ENCODE peak calls at places on chromosomes 12 and 14, in nine cellular contexts. O is amniotic epithelial cell; S is HEK293T; J is stimulated activated CD4-positive, alpha-beta T cell treated with anti-CD3 and anti-CD28 coated beads, Interleukin-15, amount 100 ng/mL, for 1 hour; Z is NCI-H748 treated with DMSO at 0.1 percent for 48 hours; E is activated T-cell treated with anti-CD3 and anti-CD28 coated beads, Interleukin-2, amount 50 U/mL, for 72 hours; Q is right cardiac atrium; N is fibroblast of the conjunctiva; W is effector CD4-positive, alpha-beta T cell. Y is an unnamed sample.

GRCh38 chr12:48993787-48994186 is 5.4 kb downstream of the DDN start:
- DNase-seq in W (no peak), S (no peak), J (no peak), E (no peak), Q (no peak), Z (no peak), N (no peak), O (no peak), Y (no peak)

GRCh38 chr12:34287986-34288962 is 266.0 kb downstream of the ALG10 start:
- DNase-seq in S (no peak), O (no peak), Z (no peak), Q (no peak), N (no peak), J (no peak), E (no peak), W (no peak), Y (no peak)

GRCh38 chr12:100988278-100988625 is 193.7 kb downstream of the ANO4 start:
- DNase-seq in S (no peak), E (no peak), W (no peak), N (no peak), O (no peak), J (no peak), Z (no peak), Q (no peak), Y (no peak)

GRCh38 chr12:91574391-91574790 is 391.8 kb upstream of the DCN start:
- DNase-seq in W (no peak), O (peak), S (no peak), Z (no peak), Q (no peak), J (no peak), N (no peak), E (no peak), Y (no peak)

GRCh38 chr12:91703884-91704283 is 441.8 kb downstream of the BTG1 start:
- DNase-seq in J (no peak), S (no peak), W (no peak), Q (no peak), O (no peak), Z (no peak), E (no peak), N (no peak), Y (no peak)

GRCh38 chr14:38786921-38787320 is 316.1 kb downstream of the SEC23A start:
- DNase-seq in Z (no peak), J (no peak), E (no peak), O (no peak), N (no peak), Q (no peak), S (no peak), W (no peak), Y (no peak)

GRCh38 chr12:989751-990278 is 1.2 kb upstream of the ERC1 start:
- DNase-seq in Q (no peak), J (no peak), W (no peak), Z (peak), S (peak), O (peak), N (peak), E (no peak), Y (no peak)

GRCh38 chr14:21040370-21040925 is 1.7 kb upstream of the RNASE7 start:
- DNase-seq in W (no peak), Q (no peak), O (peak), J (no peak), E (no peak), S (no peak), Z (no peak), N (no peak), Y (no peak)

GRCh38 chr12:87439990-87440827 is 589.0 kb downstream of the C12orf50 start:
- DNase-seq in Q (no peak), S (no peak), W (no peak), N (peak), O (peak), Z (no peak), E (no peak), J (no peak), Y (peak)

GRCh38 chr14:86722612-86723253 is 1192.8 kb downstream of the FLRT2 start:
- DNase-seq in Q (no peak), E (no peak), N (no peak), O (no peak), S (no peak), Z (no peak), J (no peak), W (no peak), Y (no peak)

GRCh38 chr12:105418232-105418631 is 87.7 kb downstream of the C12orf75 start:
- DNase-seq in Z (no peak), J (no peak), E (no peak), W (no peak), Q (no peak), O (peak), N (peak), S (no peak), Y (peak)

GRCh38 chr14:23349156-23349845 is 3.4 kb downstream of the SLC22A17 start:
- DNase-seq in S (no peak), W (no peak), E (no peak), O (no peak), N (no peak), Q (no peak), Z (no peak), J (no peak), Y (no peak)

GRCh38 chr12:128961957-128962356 is 108.7 kb downstream of the GLT1D1 start:
- DNase-seq in O (no peak), N (no peak), Q (no peak), J (no peak), Z (no peak), S (no peak), W (no peak), E (no peak), Y (no peak)

GRCh38 chr14:93939304-93940229 is 12.4 kb downstream of the FAM181A start:
- DNase-seq in Q (peak), O (peak), J (peak), N (peak), S (peak), Z (peak), E (peak), W (peak), Y (peak)

GRCh38 chr12:48266826-48267225 is 63.7 kb upstream of the OR10AD1 start:
- DNase-seq in S (no peak), J (no peak), E (no peak), W (no peak), N (no peak), O (no peak), Q (no peak), Z (no peak), Y (no peak)

GRCh38 chr12:123113038-123113437 is 37.9 kb downstream of the PITPNM2 start:
- DNase-seq in Z (peak), E (no peak), O (no peak), N (no peak), Q (no peak), W (no peak), S (no peak), J (no peak), Y (no peak)

GRCh38 chr12:125564753-125565152 is 499.5 kb downstream of the AACS start:
- DNase-seq in W (no peak), O (no peak), Z (no peak), Q (no peak), J (no peak), N (no peak), S (no peak), E (no peak), Y (no peak)

GRCh38 chr12:9607816-9608215 is at the start of gene KLRB1:
- DNase-seq in O (no peak), N (no peak), J (no peak), S (no peak), W (no peak), Z (no peak), E (no peak), Q (no peak), Y (no peak)

GRCh38 chr14:105056303-105056831 is 8.9 kb downstream of the GPR132 start:
- DNase-seq in Z (no peak), E (no peak), O (no peak), N (no peak), J (no peak), Q (no peak), S (no peak), W (no peak), Y (no peak)

GRCh38 chr12:57965766-57966165 is 24.4 kb downstream of the ATP23 start:
- DNase-seq in N (no peak), Q (no peak), W (no peak), O (no peak), E (no peak), Z (no peak), J (no peak), S (no peak), Y (no peak)